ENCODE peak calls at places on chromosomes 1 and 21, in nine cellular contexts. C is left ventricle myocardium inferior, K is upper lobe of right lung, I is HEK293T, T is EL, O is stomach, J is fibroblast of lung, S is NCI-H510A treated with DMSO at 0.1 percent for 48 hours, F is IMR-90. W is an unnamed sample.
A peak's percentile ranks its signal among the peaks of the same experiment; 100 is the strongest.

GRCh38 chr1:51427438-51427837 is 91.6 kb downstream of the EPS15 start:
- DNase-seq in O (no peak), F (no peak), T (no peak), J (no peak), S (no peak), I (no peak), C (no peak), K (no peak), W (no peak)

GRCh38 chr1:236024655-236025054 is 40.2 kb downstream of the NID1 start:
- DNase-seq in S (no peak), F (no peak), I (no peak), C (no peak), T (no peak), K (peak; percentile 73), J (no peak), O (no peak), W (no peak)

GRCh38 chr1:154876842-154877369 is 6.8 kb upstream of the KCNN3 start:
- DNase-seq in K (no peak), O (no peak), J (no peak), C (no peak), S (no peak), I (no peak), F (no peak), T (no peak), W (no peak)

GRCh38 chr1:110340207-110340468 is 961 bp downstream of the RBM15 start:
- DNase-seq in J (no peak), T (no peak), O (no peak), S (no peak), C (no peak), I (no peak), F (no peak), K (peak; percentile 65), W (peak; percentile 77)

GRCh38 chr1:52404975-52405338 is 555 bp downstream of the PRPF38A start:
- DNase-seq in T (no peak), K (no peak), F (no peak), I (no peak), C (no peak), J (no peak), O (no peak), S (no peak), W (no peak)

GRCh38 chr1:42973304-42973703 is 14.6 kb upstream of the SLC2A1 start:
- DNase-seq in T (peak; percentile 65), F (no peak), O (no peak), S (no peak), C (peak; percentile 36), K (no peak), I (no peak), J (no peak), W (peak; percentile 80)

GRCh38 chr1:150579955-150580642 is 689 bp upstream of the MCL1 start:
- DNase-seq in F (no peak), S (no peak), C (no peak), O (no peak), K (peak; percentile 59), T (no peak), J (no peak), I (no peak), W (no peak)

GRCh38 chr1:7705048-7705907 is 65.8 kb upstream of the VAMP3 start:
- DNase-seq in J (no peak), T (no peak), K (peak; percentile 76), O (peak; percentile 38), F (no peak), S (no peak), I (no peak), C (peak; percentile 57), W (peak; percentile 72)

GRCh38 chr21:35748683-35749314 is 311.5 kb downstream of the SETD4 start:
- DNase-seq in S (no peak), O (no peak), T (no peak), J (no peak), K (no peak), C (no peak), I (no peak), F (no peak), W (no peak)

GRCh38 chr1:178341218-178341956 is 155.4 kb downstream of the CLEC20A start:
- DNase-seq in I (peak; percentile 9), T (peak; percentile 95), K (peak; percentile 74), S (no peak), J (peak; percentile 69), O (peak; percentile 72), C (peak; percentile 42), F (peak; percentile 80), W (peak; percentile 80)

GRCh38 chr1:12019858-12020509 is 686 bp downstream of the MIIP start:
- DNase-seq in O (no peak), F (peak; percentile 10), J (no peak), I (no peak), S (no peak), K (no peak), T (no peak), C (peak; percentile 22), W (no peak)

GRCh38 chr1:39086386-39087108 is 60.4 kb downstream of the NDUFS5 start:
- DNase-seq in T (peak; percentile 43), J (peak; percentile 10), F (peak; percentile 46), K (no peak), O (no peak), S (no peak), C (no peak), I (no peak), W (no peak)

GRCh38 chr1:232447125-232447524 is 182.8 kb downstream of the SIPA1L2 start:
- DNase-seq in O (no peak), J (no peak), C (no peak), F (no peak), S (no peak), T (no peak), I (no peak), K (no peak), W (no peak)

GRCh38 chr1:67146539-67146938 is 11.8 kb upstream of the C1orf141 start:
- DNase-seq in F (no peak), C (no peak), I (no peak), S (no peak), J (no peak), T (no peak), O (no peak), K (no peak), W (no peak)

GRCh38 chr1:26360051-26360806 is 6.3 kb upstream of the CRYBG2 start:
- DNase-seq in I (no peak), J (no peak), K (no peak), S (no peak), T (no peak), C (no peak), F (no peak), O (no peak), W (no peak)

GRCh38 chr1:187491082-187491720 is 662.5 kb downstream of the PLA2G4A start:
- DNase-seq in I (no peak), O (no peak), S (peak; percentile 40), K (no peak), C (no peak), J (peak; percentile 89), F (peak; percentile 98), T (peak; percentile 65), W (no peak)

GRCh38 chr1:39283858-39284257 is 79.4 kb downstream of the MACF1 start:
- DNase-seq in K (no peak), S (peak; percentile 98), I (no peak), T (no peak), F (no peak), O (no peak), J (no peak), C (no peak), W (no peak)

W was measured in cardiac septum.